ENCODE peak calls at places on chromosomes 12 and 14, in seven cellular contexts. J, Y, P, X, W, Q and S are unnamed samples.

GRCh38 chr14:55120466-55121144 is 8.4 kb upstream of the LGALS3 start:
- DNase-seq in J (no peak), Y (peak), P (no peak), X (no peak), W (no peak), Q (no peak), S (no peak)

GRCh38 chr12:19971396-19971802 is 396.9 kb upstream of the PDE3A start:
- DNase-seq in J (peak), Y (no peak), P (peak), X (peak), W (no peak), Q (no peak), S (no peak)

GRCh38 chr14:56112781-56113180 is 5.4 kb upstream of the PELI2 start:
- DNase-seq in J (no peak), Y (no peak), P (no peak), X (no peak), W (no peak), Q (no peak), S (no peak)

GRCh38 chr14:101975231-101975630 is 10.9 kb downstream of the DYNC1H1 start:
- DNase-seq in J (no peak), Y (no peak), P (no peak), X (no peak), W (no peak), Q (no peak), S (no peak)

GRCh38 chr12:4289334-4289878 is 15.8 kb downstream of the CCND2 start:
- DNase-seq in J (no peak), Y (no peak), P (peak), X (peak), W (no peak), Q (no peak), S (no peak)

GRCh38 chr12:116599285-116600122 is 40.3 kb downstream of the MAP1LC3B2 start:
- DNase-seq in J (peak), Y (peak), P (peak), X (peak), W (no peak), Q (peak), S (no peak)

GRCh38 chr12:3557136-3557697 is 66.2 kb downstream of the PRMT8 start:
- DNase-seq in J (no peak), Y (no peak), P (peak), X (peak), W (no peak), Q (no peak), S (no peak)

GRCh38 chr12:49968431-49968830 is 4.3 kb upstream of the AQP6 start:
- DNase-seq in J (no peak), Y (no peak), P (no peak), X (no peak), W (no peak), Q (no peak), S (no peak)

GRCh38 chr12:97650242-97650641 is 187.6 kb downstream of the RMST start:
- DNase-seq in J (no peak), Y (no peak), P (no peak), X (no peak), W (peak), Q (no peak), S (no peak)

GRCh38 chr14:51610766-51611165 is 40.9 kb upstream of the FRMD6 start:
- DNase-seq in J (no peak), Y (no peak), P (no peak), X (no peak), W (no peak), Q (no peak), S (no peak)

GRCh38 chr12:104623920-104624319 is 167.2 kb downstream of the CHST11 start:
- DNase-seq in J (no peak), Y (no peak), P (peak), X (peak), W (no peak), Q (no peak), S (no peak)

GRCh38 chr14:58109761-58110160 is 42.3 kb downstream of the ARMH4 start:
- DNase-seq in J (no peak), Y (no peak), P (no peak), X (no peak), W (no peak), Q (no peak), S (no peak)

GRCh38 chr12:94100990-94101901 is 47.1 kb upstream of the PLXNC1 start:
- DNase-seq in J (peak), Y (peak), P (peak), X (peak), W (peak), Q (peak), S (no peak)

GRCh38 chr12:106248177-106248848 is 493 bp upstream of the CKAP4 start:
- DNase-seq in J (peak), Y (peak), P (peak), X (peak), W (no peak), Q (no peak), S (no peak)

GRCh38 chr12:71636704-71637115 is 26.9 kb downstream of the ZFC3H1 start:
- DNase-seq in J (peak), Y (no peak), P (peak), X (peak), W (no peak), Q (no peak), S (no peak)

GRCh38 chr14:99459491-99460100 is 21.1 kb downstream of the SETD3 start:
- DNase-seq in J (no peak), Y (no peak), P (peak), X (no peak), W (no peak), Q (no peak), S (no peak)

GRCh38 chr12:124829008-124829707 is 34.5 kb downstream of the SCARB1 start:
- DNase-seq in J (no peak), Y (no peak), P (no peak), X (no peak), W (peak), Q (no peak), S (no peak)

GRCh38 chr14:101636081-101636560 is 74.8 kb downstream of the DIO3 start:
- DNase-seq in J (no peak), Y (no peak), P (no peak), X (no peak), W (no peak), Q (no peak), S (no peak)

GRCh38 chr12:125105600-125105999 is 40.4 kb downstream of the AACS start:
- DNase-seq in J (no peak), Y (no peak), P (peak), X (no peak), W (no peak), Q (no peak), S (no peak)

GRCh38 chr12:46433829-46434228 is 61.3 kb upstream of the SLC38A2 start:
- DNase-seq in J (no peak), Y (no peak), P (no peak), X (no peak), W (no peak), Q (no peak), S (no peak)

GRCh38 chr14:58026967-58027366 is 125.0 kb downstream of the ARMH4 start:
- DNase-seq in J (no peak), Y (no peak), P (no peak), X (no peak), W (peak), Q (no peak), S (no peak)

GRCh38 chr14:21227981-21228380 is 41.3 kb downstream of the HNRNPC start:
- DNase-seq in J (no peak), Y (no peak), P (no peak), X (no peak), W (no peak), Q (no peak), S (no peak)

GRCh38 chr12:104376650-104377506 is 73.3 kb downstream of the EID3 start:
- DNase-seq in J (no peak), Y (no peak), P (no peak), X (peak), W (no peak), Q (no peak), S (no peak)

GRCh38 chr12:117342682-117343081 is 18.7 kb downstream of the NOS1 start:
- DNase-seq in J (no peak), Y (no peak), P (no peak), X (no peak), W (peak), Q (no peak), S (no peak)

GRCh38 chr14:89255852-89256251 is 161.2 kb downstream of the FOXN3 start:
- DNase-seq in J (no peak), Y (no peak), P (no peak), X (no peak), W (no peak), Q (no peak), S (no peak)

GRCh38 chr12:123363743-123364531 is 710 bp downstream of the SBNO1 start:
- DNase-seq in J (peak), Y (peak), P (peak), X (peak), W (no peak), Q (peak), S (peak)

GRCh38 chr12:108722992-108723766 is 8.1 kb downstream of the CORO1C start:
- DNase-seq in J (no peak), Y (no peak), P (no peak), X (no peak), W (peak), Q (no peak), S (no peak)

GRCh38 chr12:5872745-5873144 is 72.3 kb downstream of the ANO2 start:
- DNase-seq in J (no peak), Y (no peak), P (peak), X (peak), W (no peak), Q (no peak), S (no peak)

GRCh38 chr12:73892181-73892580 is 645.5 kb upstream of the ATXN7L3B start:
- DNase-seq in J (no peak), Y (no peak), P (no peak), X (no peak), W (no peak), Q (no peak), S (no peak)

GRCh38 chr14:93381644-93382043 is 34.7 kb downstream of the COX8C start:
- DNase-seq in J (no peak), Y (no peak), P (no peak), X (no peak), W (no peak), Q (no peak), S (no peak)
- TF ChIP-seq CTCF in J (no peak), Y (no peak), P (no peak), X (no peak), W (no peak), Q (no peak), S (no peak)

GRCh38 chr12:90253674-90254181 is 545.1 kb upstream of the ATP2B1 start:
- DNase-seq in J (no peak), Y (peak), P (peak), X (no peak), W (peak), Q (peak), S (no peak)
- TF ChIP-seq CTCF in J (no peak), Y (no peak), P (peak), X (no peak), W (peak), Q (no peak), S (peak)

DNA sequence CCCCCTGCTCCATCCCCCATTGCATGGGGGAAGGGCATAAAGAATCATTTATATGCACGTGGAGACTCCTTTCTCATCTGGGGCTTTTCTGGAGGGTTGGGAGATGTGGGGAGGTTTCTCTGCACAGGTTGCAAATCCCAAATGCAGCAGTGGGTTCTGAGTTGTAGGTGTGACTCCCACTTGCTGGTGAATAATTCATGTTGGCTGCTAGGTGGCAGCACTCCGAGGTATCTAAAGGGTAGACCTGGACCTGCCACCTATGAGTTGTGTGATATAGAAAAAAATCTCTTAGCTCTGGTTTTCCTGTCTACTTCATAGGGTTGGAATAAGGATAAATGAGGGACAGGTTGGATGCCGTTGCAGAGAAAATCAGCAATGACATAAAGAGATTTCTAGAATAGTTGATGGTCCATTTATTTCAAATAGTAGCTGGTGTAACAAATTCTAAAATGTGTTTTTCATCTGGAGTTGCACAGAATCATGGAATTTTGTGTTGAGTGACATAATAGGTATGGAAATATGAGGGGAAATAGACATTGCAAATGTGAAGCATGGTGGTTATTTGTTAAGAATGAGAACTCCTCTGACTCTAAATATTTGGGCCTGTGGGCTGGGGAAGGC is 4.6 kb downstream of the MARCHF9 start:
- DNase-seq in J (no peak), Y (no peak), P (peak), X (no peak), W (no peak), Q (no peak), S (no peak)
- TF ChIP-seq CTCF in J (peak), Y (peak), P (peak), X (peak), W (peak), Q (peak), S (peak)

DNA sequence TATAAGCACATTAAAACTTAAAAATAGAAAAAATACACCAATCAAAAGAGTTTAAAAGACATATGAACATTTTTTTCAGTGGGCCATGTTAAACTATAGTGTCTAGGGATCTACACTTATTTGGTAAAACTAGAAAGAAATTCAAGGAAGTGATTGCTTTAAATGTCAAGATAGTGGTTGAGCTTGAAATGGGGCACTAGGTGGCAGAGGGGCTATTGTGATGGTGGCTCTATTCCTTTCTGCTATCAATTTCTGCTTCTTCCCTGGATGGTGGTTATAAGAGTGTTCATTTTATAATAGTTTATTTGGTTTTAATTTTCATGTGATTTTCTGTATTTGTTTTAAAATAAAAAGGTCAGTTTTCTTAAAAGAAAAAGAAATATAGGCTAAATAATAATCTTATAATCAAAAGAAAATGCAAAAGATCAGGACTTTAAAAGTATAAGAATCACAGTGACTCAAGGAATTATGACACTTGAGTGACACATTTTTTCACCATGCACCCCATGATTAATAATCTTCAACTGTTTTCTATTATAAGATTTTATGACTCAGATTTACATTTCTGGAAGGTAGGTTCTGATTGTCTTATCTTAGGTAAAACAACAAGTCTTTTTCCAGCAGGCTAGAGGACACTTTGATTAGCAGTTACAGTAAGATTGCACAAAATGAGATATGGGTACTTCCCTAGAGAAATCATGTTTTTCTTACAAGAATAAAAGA is 137.5 kb downstream of the FSCB start:
- DNase-seq in J (no peak), Y (no peak), P (no peak), X (no peak), W (no peak), Q (no peak), S (no peak)
- TF ChIP-seq CTCF in J (no peak), Y (no peak), P (peak), X (peak), W (peak), Q (no peak), S (no peak)

GRCh38 chr14:64736271-64737131 is 32.3 kb downstream of the PLEKHG3 start:
- DNase-seq in J (no peak), Y (peak), P (peak), X (no peak), W (no peak), Q (no peak), S (peak)
- TF ChIP-seq CTCF in J (no peak), Y (no peak), P (peak), X (no peak), W (peak), Q (no peak), S (no peak)